ENCODE peak calls at places on chromosome 12, in five cellular contexts. Z is Caco-2, O is tibial nerve, W is body of pancreas, X is fibroblast of the aortic adventitia. R is an unnamed sample.

GRCh38 chr12:47353508-47353907 is 273.7 kb upstream of the AMIGO2 start:
- DNase-seq in W (no peak), Z (no peak), O (no peak), X (no peak), R (no peak)

GRCh38 chr12:44603701-44604100 is 272.4 kb downstream of the NELL2 start:
- DNase-seq in O (no peak), X (no peak), W (no peak), Z (no peak), R (no peak)

GRCh38 chr12:75964150-75964549 is 67.4 kb downstream of the PHLDA1 start:
- DNase-seq in W (peak), Z (no peak), O (no peak), X (no peak), R (no peak)

GRCh38 chr12:45309826-45310626 is 94.1 kb downstream of the ANO6 start:
- DNase-seq in O (no peak), W (no peak), Z (no peak), X (peak), R (no peak)

GRCh38 chr12:28885275-28885674 is 263.8 kb upstream of the FAR2 start:
- DNase-seq in O (no peak), W (no peak), Z (no peak), X (no peak), R (no peak)

GRCh38 chr12:76103958-76104357 is 19.5 kb upstream of the NAP1L1 start:
- DNase-seq in W (no peak), O (no peak), X (no peak), Z (no peak), R (no peak)

GRCh38 chr12:45483571-45483970 is 245.9 kb upstream of the ARID2 start:
- DNase-seq in W (peak), Z (no peak), X (peak), O (peak), R (peak)

GRCh38 chr12:1591029-1591428 is 3.4 kb downstream of the FBXL14 start:
- DNase-seq in W (no peak), O (no peak), Z (no peak), X (no peak), R (no peak)

GRCh38 chr12:2179953-2180736 is 127.4 kb downstream of the CACNA1C start:
- DNase-seq in Z (no peak), W (peak), O (peak), X (peak), R (peak)

GRCh38 chr12:32444895-32445294 is 45.5 kb downstream of the FGD4 start:
- DNase-seq in W (peak), O (no peak), X (peak), Z (peak), R (no peak)

GRCh38 chr12:28708918-28709371 is 440.1 kb upstream of the FAR2 start:
- DNase-seq in O (peak), X (peak), W (no peak), Z (no peak), R (no peak)

GRCh38 chr12:57048423-57048822 is 1.5 kb downstream of the MYO1A start:
- DNase-seq in W (no peak), Z (no peak), O (no peak), X (no peak), R (no peak)

GRCh38 chr12:19039515-19039914 is 90.0 kb upstream of the PLEKHA5 start:
- DNase-seq in O (no peak), W (no peak), X (no peak), Z (no peak), R (no peak)

GRCh38 chr12:2551097-2551496 is 243.7 kb upstream of the FKBP4 start:
- DNase-seq in O (no peak), W (no peak), Z (no peak), X (no peak), R (no peak)

GRCh38 chr12:44749566-44749965 is 126.5 kb downstream of the NELL2 start:
- DNase-seq in Z (no peak), X (no peak), O (no peak), W (no peak), R (no peak)

GRCh38 chr12:115542656-115543055 is 734.8 kb downstream of the MED13L start:
- DNase-seq in Z (no peak), W (no peak), X (no peak), O (no peak), R (no peak)

GRCh38 chr12:93727195-93727811 is 50.1 kb downstream of the CRADD start:
- DNase-seq in W (peak), Z (no peak), X (no peak), O (no peak), R (peak)

GRCh38 chr12:121989951-121990647 is 31.6 kb upstream of the BCL7A start:
- DNase-seq in W (no peak), Z (no peak), O (no peak), X (no peak), R (no peak)

GRCh38 chr12:74725154-74725553 is 187.5 kb downstream of the ATXN7L3B start:
- DNase-seq in Z (no peak), O (no peak), X (peak), W (no peak), R (no peak)

GRCh38 chr12:64826234-64826633 is 1.8 kb downstream of the TBC1D30 start:
- DNase-seq in Z (no peak), X (peak), O (peak), W (peak), R (peak)
- H3K4me3 ChIP-seq in Z (no peak), X (no peak), O (no peak), W (no peak), R (no peak)

DNA sequence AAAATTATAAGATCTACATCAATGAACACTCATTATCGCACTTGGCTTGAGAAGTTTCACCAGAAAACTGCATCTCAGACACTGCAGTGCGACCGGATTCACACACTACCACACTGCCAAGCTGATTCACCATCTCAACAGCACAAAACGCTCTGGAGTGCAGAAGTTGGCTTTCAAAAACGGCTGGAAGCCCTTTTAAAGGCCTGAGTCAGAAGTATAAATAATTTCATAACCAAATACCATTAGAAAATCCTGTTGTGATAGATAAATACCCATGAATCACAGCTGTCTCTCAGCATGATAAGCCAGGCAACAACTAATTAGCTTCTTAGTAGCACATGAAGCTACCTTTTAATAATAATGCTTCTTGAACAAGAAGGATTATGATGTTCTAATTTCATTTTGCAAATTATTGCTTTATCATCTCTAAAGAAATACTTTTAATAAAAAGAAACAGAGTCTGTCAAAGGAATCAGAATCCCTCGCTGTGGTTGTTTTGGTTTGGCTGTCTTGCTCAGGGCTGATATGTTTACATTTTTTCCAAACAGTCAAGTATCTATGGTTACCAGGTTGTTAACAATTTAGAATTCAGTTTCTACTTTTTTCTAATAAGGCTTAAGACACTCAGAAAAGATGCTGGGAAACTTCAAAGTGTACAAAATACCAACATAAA is 51.2 kb downstream of the SLC2A13 start:
- DNase-seq in Z (no peak), W (peak), O (peak), X (peak), R (no peak)
- H3K4me3 ChIP-seq in Z (no peak), W (no peak), O (no peak), X (no peak), R (no peak)

GRCh38 chr12:68420225-68421008 is 88.3 kb upstream of the MDM1 start:
- DNase-seq in X (peak), W (peak), O (peak), Z (no peak), R (peak)

GRCh38 chr12:68418137-68418460 is 85.9 kb upstream of the MDM1 start:
- DNase-seq in X (no peak), W (no peak), O (no peak), Z (no peak), R (no peak)

GRCh38 chr12:68414988-68415387 is 82.8 kb upstream of the MDM1 start:
- DNase-seq in W (no peak), Z (no peak), X (no peak), O (no peak), R (no peak)

GRCh38 chr12:68416826-68417225 is 84.7 kb upstream of the MDM1 start:
- DNase-seq in O (no peak), W (no peak), Z (no peak), X (peak), R (no peak)

GRCh38 chr12:68416350-68416749 is 84.2 kb upstream of the MDM1 start:
- DNase-seq in O (no peak), X (no peak), Z (no peak), W (no peak), R (no peak)
- H3K4me3 ChIP-seq in O (no peak), X (no peak), Z (no peak), W (no peak), R (no peak)

DNA sequence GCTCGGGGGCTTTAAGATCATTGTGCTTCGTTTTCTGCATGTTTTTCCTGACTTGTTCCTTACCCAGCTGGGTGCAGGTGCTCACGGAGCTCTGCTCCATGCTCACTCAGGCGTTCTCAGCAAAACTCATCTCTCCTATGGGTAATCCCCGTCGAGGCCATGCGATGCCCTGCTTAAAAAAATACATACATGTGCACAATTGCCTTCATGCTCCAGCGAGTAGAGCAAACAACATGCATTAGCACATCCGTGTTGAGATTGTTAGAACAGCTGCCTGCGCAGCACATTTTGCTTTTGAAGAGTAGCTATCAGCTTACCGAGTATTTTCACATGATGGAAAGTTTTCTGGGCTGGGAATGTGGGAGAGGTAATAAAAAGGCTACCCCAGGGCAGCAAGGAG is 16.2 kb downstream of the AACS start:
- DNase-seq in W (peak), O (no peak), X (no peak), Z (no peak), R (peak)
- H3K4me3 ChIP-seq in W (no peak), O (no peak), X (no peak), Z (no peak), R (no peak)

R was measured in psoas muscle.